ENCODE peak calls at places on chromosome 11, in ten cellular contexts. F is osteocyte; A is neural progenitor cell; V is choroid plexus epithelial cell; C is NCI-H1092; S is fibroblast of lung; W is AML-193; G is T follicular helper cell; Z is keratinocyte; P is effector CD8-positive, alpha-beta T cell. Q is an unnamed sample.

GRCh38 chr11:64643927-64644326 is 52.9 kb downstream of the SLC22A12 start:
- DNase-seq in F (no peak), A (no peak), V (no peak), C (no peak), S (no peak), W (no peak), G (no peak), Z (no peak), P (no peak), Q (no peak)

GRCh38 chr11:113518716-113519495 is 43.7 kb upstream of the DRD2 start:
- DNase-seq in F (no peak), A (no peak), V (no peak), C (no peak), S (no peak), W (no peak), G (no peak), Z (no peak), P (no peak), Q (no peak)

GRCh38 chr11:1204381-1205101 is 18.3 kb upstream of the MUC5B start:
- DNase-seq in F (peak), A (no peak), V (no peak), C (no peak), S (no peak), W (no peak), G (no peak), Z (no peak), P (no peak), Q (no peak)

GRCh38 chr11:38718659-38719058 is 2120.6 kb upstream of the RAG2 start:
- DNase-seq in F (no peak), A (peak), V (no peak), C (no peak), S (peak), W (no peak), G (no peak), Z (no peak), P (no peak), Q (no peak)

GRCh38 chr11:101296896-101297295 is 167.3 kb upstream of the PGR start:
- DNase-seq in F (no peak), A (no peak), V (no peak), C (no peak), S (no peak), W (no peak), G (no peak), Z (no peak), P (no peak), Q (no peak)

GRCh38 chr11:93489841-93490240 is 53.4 kb downstream of the SMCO4 start:
- DNase-seq in F (no peak), A (no peak), V (no peak), C (no peak), S (no peak), W (no peak), G (no peak), Z (no peak), P (no peak), Q (no peak)

GRCh38 chr11:61021661-61022212 is 50.3 kb downstream of the CD6 start:
- DNase-seq in F (no peak), A (peak), V (no peak), C (no peak), S (no peak), W (no peak), G (peak), Z (no peak), P (peak), Q (no peak)

GRCh38 chr11:13000721-13001120 is 8.4 kb upstream of the RASSF10 start:
- DNase-seq in F (no peak), A (no peak), V (no peak), C (no peak), S (peak), W (no peak), G (no peak), Z (no peak), P (no peak), Q (no peak)

GRCh38 chr11:117378966-117379865 is 51.6 kb downstream of the CEP164 start:
- DNase-seq in F (no peak), A (no peak), V (no peak), C (no peak), S (no peak), W (no peak), G (no peak), Z (no peak), P (no peak), Q (no peak)

GRCh38 chr11:11570823-11571222 is 51.0 kb downstream of the GALNT18 start:
- DNase-seq in F (no peak), A (no peak), V (no peak), C (no peak), S (no peak), W (no peak), G (no peak), Z (no peak), P (no peak), Q (no peak)

GRCh38 chr11:12599408-12600143 is 74.6 kb upstream of the TEAD1 start:
- DNase-seq in F (no peak), A (peak), V (no peak), C (peak), S (no peak), W (no peak), G (no peak), Z (no peak), P (no peak), Q (no peak)

GRCh38 chr11:2687223-2687530 is 12.6 kb downstream of the KCNQ1OT1 start:
- DNase-seq in F (no peak), A (no peak), V (no peak), C (no peak), S (no peak), W (no peak), G (no peak), Z (no peak), P (no peak), Q (no peak)

GRCh38 chr11:66548041-66548440 is 1.3 kb downstream of the ACTN3 start:
- DNase-seq in F (no peak), A (no peak), V (no peak), C (no peak), S (no peak), W (no peak), G (no peak), Z (no peak), P (no peak), Q (no peak)

GRCh38 chr11:127037001-127037400 is 36.4 kb upstream of the KIRREL3 start:
- DNase-seq in F (no peak), A (no peak), V (no peak), C (no peak), S (no peak), W (no peak), G (no peak), Z (no peak), P (no peak), Q (no peak)

GRCh38 chr11:86486261-86487030 is 111.8 kb downstream of the CCDC81 start:
- DNase-seq in F (no peak), A (no peak), V (no peak), C (no peak), S (peak), W (no peak), G (no peak), Z (no peak), P (no peak), Q (no peak)

GRCh38 chr11:58659404-58659803 is 36.9 kb downstream of the CNTF start:
- DNase-seq in F (no peak), A (no peak), V (no peak), C (no peak), S (no peak), W (no peak), G (no peak), Z (no peak), P (no peak), Q (no peak)

GRCh38 chr11:9313648-9314290 is 624 bp downstream of the TMEM41B start:
- DNase-seq in F (no peak), A (peak), V (peak), C (no peak), S (peak), W (no peak), G (peak), Z (no peak), P (no peak), Q (peak)

GRCh38 chr11:107457205-107457557 is 444 bp downstream of the CWF19L2 start:
- DNase-seq in F (no peak), A (peak), V (peak), C (no peak), S (peak), W (no peak), G (no peak), Z (no peak), P (no peak), Q (no peak)

GRCh38 chr11:126431401-126432064 is 76.0 kb downstream of the ST3GAL4 start:
- DNase-seq in F (no peak), A (no peak), V (peak), C (no peak), S (peak), W (no peak), G (no peak), Z (no peak), P (no peak), Q (peak)

GRCh38 chr11:106959800-106960199 is 58.5 kb downstream of the GUCY1A2 start:
- DNase-seq in F (no peak), A (peak), V (peak), C (no peak), S (peak), W (no peak), G (no peak), Z (no peak), P (no peak), Q (peak)

GRCh38 chr11:111540114-111540920 is at the start of gene LAYN:
- DNase-seq in F (peak), A (peak), V (no peak), C (peak), S (peak), W (no peak), G (no peak), Z (no peak), P (peak), Q (peak)

GRCh38 chr11:13314676-13315394 is 37.2 kb downstream of the BMAL1 start:
- DNase-seq in F (no peak), A (peak), V (no peak), C (no peak), S (no peak), W (no peak), G (no peak), Z (no peak), P (no peak), Q (no peak)

GRCh38 chr11:128487978-128488377 is 99.4 kb downstream of the ETS1 start:
- DNase-seq in F (no peak), A (no peak), V (no peak), C (no peak), S (no peak), W (no peak), G (no peak), Z (no peak), P (no peak), Q (no peak)

GRCh38 chr11:28010001-28010400 is 98.0 kb downstream of the KIF18A start:
- DNase-seq in F (no peak), A (no peak), V (no peak), C (no peak), S (no peak), W (no peak), G (no peak), Z (no peak), P (no peak), Q (no peak)

GRCh38 chr11:13954591-13954990 is 7.9 kb upstream of the SPON1 start:
- DNase-seq in F (no peak), A (no peak), V (no peak), C (no peak), S (no peak), W (no peak), G (no peak), Z (no peak), P (no peak), Q (no peak)

GRCh38 chr11:3203221-3204043 is 15.2 kb downstream of the MRGPRG start:
- DNase-seq in F (no peak), A (peak), V (peak), C (peak), S (peak), W (no peak), G (no peak), Z (no peak), P (no peak), Q (no peak)

GRCh38 chr11:68989936-68990606 is 9.3 kb upstream of the MRGPRD start:
- DNase-seq in F (peak), A (no peak), V (no peak), C (no peak), S (no peak), W (no peak), G (no peak), Z (no peak), P (no peak), Q (no peak)

Q was measured in astrocyte of the spinal cord.